ENCODE peak calls at places on chromosomes 11 and 22, in four cellular contexts. One of them, this sample, is unnamed.

GRCh38 chr22:37249946-37250345 is 5.9 kb upstream of the RAC2 start:
- DNase-seq in sciatic nerve: no peak
- DNase-seq in stimulated activated naive CD8-positive, alpha-beta T cell treated with anti-CD3 and anti-CD28 coated beads, Interleukin-15, amount 100 ng/mL, for 72 hours: no peak
- DNase-seq in fibroblast of gingiva: no peak
- DNase-seq in this sample: no peak

GRCh38 chr22:36809351-36809750 is 7.5 kb downstream of the PVALB start:
- DNase-seq in sciatic nerve: no peak
- DNase-seq in fibroblast of gingiva: no peak
- DNase-seq in stimulated activated naive CD8-positive, alpha-beta T cell treated with anti-CD3 and anti-CD28 coated beads, Interleukin-15, amount 100 ng/mL, for 72 hours: no peak
- DNase-seq in this sample: no peak

GRCh38 chr11:60864856-60865513 is 2.4 kb upstream of the ZP1 start:
- DNase-seq in stimulated activated naive CD8-positive, alpha-beta T cell treated with anti-CD3 and anti-CD28 coated beads, Interleukin-15, amount 100 ng/mL, for 72 hours: no peak
- DNase-seq in sciatic nerve: peak
- DNase-seq in fibroblast of gingiva: no peak
- DNase-seq in this sample: no peak

GRCh38 chr11:44593194-44593593 is 27.7 kb downstream of the CD82 start:
- DNase-seq in fibroblast of gingiva: no peak
- DNase-seq in stimulated activated naive CD8-positive, alpha-beta T cell treated with anti-CD3 and anti-CD28 coated beads, Interleukin-15, amount 100 ng/mL, for 72 hours: no peak
- DNase-seq in sciatic nerve: no peak
- DNase-seq in this sample: no peak

GRCh38 chr11:73939096-73939495 is 11.7 kb upstream of the DNAJB13 start:
- DNase-seq in fibroblast of gingiva: no peak
- DNase-seq in sciatic nerve: no peak
- DNase-seq in stimulated activated naive CD8-positive, alpha-beta T cell treated with anti-CD3 and anti-CD28 coated beads, Interleukin-15, amount 100 ng/mL, for 72 hours: no peak
- DNase-seq in this sample: no peak

GRCh38 chr11:2581931-2582435 is 117.8 kb downstream of the KCNQ1OT1 start:
- DNase-seq in stimulated activated naive CD8-positive, alpha-beta T cell treated with anti-CD3 and anti-CD28 coated beads, Interleukin-15, amount 100 ng/mL, for 72 hours: no peak
- DNase-seq in fibroblast of gingiva: no peak
- DNase-seq in sciatic nerve: peak
- DNase-seq in this sample: no peak

GRCh38 chr11:102142333-102142732 is 32.1 kb downstream of the YAP1 start:
- DNase-seq in fibroblast of gingiva: peak
- DNase-seq in stimulated activated naive CD8-positive, alpha-beta T cell treated with anti-CD3 and anti-CD28 coated beads, Interleukin-15, amount 100 ng/mL, for 72 hours: no peak
- DNase-seq in sciatic nerve: no peak
- DNase-seq in this sample: no peak

GRCh38 chr11:95283653-95284052 is 52.7 kb upstream of the SESN3 start:
- DNase-seq in fibroblast of gingiva: peak
- DNase-seq in stimulated activated naive CD8-positive, alpha-beta T cell treated with anti-CD3 and anti-CD28 coated beads, Interleukin-15, amount 100 ng/mL, for 72 hours: no peak
- DNase-seq in sciatic nerve: no peak
- DNase-seq in this sample: no peak

GRCh38 chr11:33435201-33435600 is 178.0 kb downstream of the HIPK3 start:
- DNase-seq in sciatic nerve: no peak
- DNase-seq in stimulated activated naive CD8-positive, alpha-beta T cell treated with anti-CD3 and anti-CD28 coated beads, Interleukin-15, amount 100 ng/mL, for 72 hours: no peak
- DNase-seq in fibroblast of gingiva: no peak
- DNase-seq in this sample: no peak

GRCh38 chr11:1694846-1695547 is 2.0 kb upstream of the KRTAP5-6 start:
- DNase-seq in stimulated activated naive CD8-positive, alpha-beta T cell treated with anti-CD3 and anti-CD28 coated beads, Interleukin-15, amount 100 ng/mL, for 72 hours: no peak
- DNase-seq in fibroblast of gingiva: no peak
- DNase-seq in sciatic nerve: no peak
- DNase-seq in this sample: no peak

GRCh38 chr22:27084130-27084529 is 426.7 kb downstream of the MIAT start:
- DNase-seq in stimulated activated naive CD8-positive, alpha-beta T cell treated with anti-CD3 and anti-CD28 coated beads, Interleukin-15, amount 100 ng/mL, for 72 hours: no peak
- DNase-seq in sciatic nerve: no peak
- DNase-seq in fibroblast of gingiva: no peak
- DNase-seq in this sample: no peak

This sample was measured in stimulated activated CD8-positive, alpha-beta memory T cell treated with anti-CD3 and anti-CD28 coated beads, Interleukin-15, amount 100 ng/mL, for 1 hour.